ENCODE peak calls at places on chromosomes 16 and 17, in five cellular contexts. S is activated CD8-positive, alpha-beta memory T cell treated with anti-CD3 and anti-CD28 coated beads for 1 hour; E is IMR-90; F is endothelial cell; I is activated CD4-positive, CD25-positive, alpha-beta regulatory T cell. Q is an unnamed sample.

GRCh38 chr17:4519361-4519788 is 20.7 kb downstream of the SPNS2 start:
- DNase-seq in I (no peak), S (no peak), E (no peak), F (no peak), Q (no peak)

GRCh38 chr17:412211-413015 is 59.8 kb upstream of the RPH3AL start:
- DNase-seq in E (peak), S (no peak), F (peak), I (no peak), Q (no peak)

GRCh38 chr17:50149425-50150353 is 788 bp downstream of the PPP1R9B start:
- DNase-seq in S (no peak), E (peak), F (peak), I (no peak), Q (no peak)

GRCh38 chr16:4506450-4506849 is 30.3 kb downstream of the HMOX2 start:
- DNase-seq in E (peak), F (peak), I (no peak), S (no peak), Q (no peak)

GRCh38 chr16:85615014-85615851 is 2.1 kb downstream of the GSE1 start:
- DNase-seq in E (no peak), I (no peak), S (peak), F (no peak), Q (no peak)

GRCh38 chr16:15460601-15461000 is 26.2 kb downstream of the BMERB1 start:
- DNase-seq in F (no peak), I (no peak), E (no peak), S (no peak), Q (no peak)

GRCh38 chr17:14471052-14471451 is 170.2 kb downstream of the HS3ST3B1 start:
- DNase-seq in I (no peak), F (no peak), S (no peak), E (peak), Q (no peak)

GRCh38 chr16:47644661-47645060 is 183.5 kb downstream of the PHKB start:
- DNase-seq in I (no peak), F (no peak), E (peak), S (no peak), Q (no peak)

GRCh38 chr16:69935278-69935711 is 15.8 kb upstream of the CLEC18A start:
- DNase-seq in F (no peak), I (no peak), E (no peak), S (no peak), Q (no peak)

GRCh38 chr16:19874816-19875546 is 9.7 kb downstream of the GPRC5B start:
- DNase-seq in E (no peak), F (no peak), S (no peak), I (no peak), Q (no peak)

GRCh38 chr17:9212376-9213310 is 191.3 kb downstream of the NTN1 start:
- DNase-seq in I (no peak), F (no peak), S (no peak), E (no peak), Q (no peak)

GRCh38 chr17:50346313-50347086 is 574 bp downstream of the XYLT2 start:
- DNase-seq in I (peak), E (no peak), S (peak), F (peak), Q (no peak)

GRCh38 chr17:19533718-19534561 is at the start of gene SLC47A1:
- DNase-seq in I (no peak), E (no peak), F (peak), S (no peak), Q (no peak)

GRCh38 chr17:43790311-43790940 is 10.2 kb downstream of the CFAP97D1 start:
- DNase-seq in I (no peak), S (no peak), F (no peak), E (no peak), Q (no peak)

GRCh38 chr17:13793951-13794350 is 192.2 kb upstream of the HS3ST3A1 start:
- DNase-seq in F (no peak), S (no peak), I (no peak), E (no peak), Q (no peak)

GRCh38 chr16:3874242-3874641 is 6.3 kb downstream of the CREBBP start:
- DNase-seq in I (no peak), F (no peak), E (no peak), S (no peak), Q (no peak)

GRCh38 chr17:4537451-4538235 is 17.5 kb downstream of the MYBBP1A start:
- DNase-seq in E (no peak), I (no peak), S (no peak), F (no peak), Q (no peak)

GRCh38 chr17:81517339-81518112 is 4.9 kb upstream of the ACTG1 start:
- DNase-seq in S (no peak), F (no peak), E (no peak), I (no peak), Q (no peak)

GRCh38 chr17:46832945-46833839 is 14.7 kb upstream of the WNT3 start:
- DNase-seq in F (no peak), S (no peak), E (peak), I (no peak), Q (no peak)

GRCh38 chr16:67694611-67695010 is 24.5 kb downstream of the GFOD2 start:
- DNase-seq in I (no peak), E (no peak), F (no peak), S (no peak), Q (no peak)

GRCh38 chr17:60823520-60823919 is 145.9 kb downstream of the BCAS3 start:
- DNase-seq in I (no peak), F (no peak), S (no peak), E (no peak), Q (no peak)

GRCh38 chr17:81337449-81337848 is 42.3 kb upstream of the SLC38A10 start:
- DNase-seq in E (no peak), F (no peak), I (no peak), S (no peak), Q (no peak)

GRCh38 chr16:58324792-58325191 is 30.0 kb upstream of the PRSS54 start:
- DNase-seq in F (no peak), I (no peak), E (no peak), S (no peak), Q (no peak)

GRCh38 chr16:48971571-48972071 is 310.0 kb downstream of the CBLN1 start:
- DNase-seq in F (no peak), I (no peak), E (no peak), S (no peak), Q (no peak)

GRCh38 chr17:35257080-35257701 is 14.3 kb downstream of the SLFN5 start:
- DNase-seq in I (no peak), E (peak), S (no peak), F (no peak), Q (peak)

GRCh38 chr17:71921726-71922320 is 199.0 kb upstream of the SOX9 start:
- DNase-seq in F (no peak), S (no peak), I (no peak), E (no peak), Q (no peak)

GRCh38 chr17:28861393-28862203 is 6.8 kb downstream of the ERAL1 start:
- DNase-seq in S (no peak), E (no peak), I (no peak), F (no peak), Q (no peak)

GRCh38 chr17:72974605-72975232 is 117.8 kb downstream of the SLC39A11 start:
- DNase-seq in S (no peak), E (peak), I (no peak), F (no peak), Q (no peak)

GRCh38 chr17:1907818-1908698 is 78.3 kb downstream of the RPA1 start:
- DNase-seq in S (no peak), F (peak), I (no peak), E (peak), Q (no peak)

GRCh38 chr17:42660692-42661345 is 1.7 kb downstream of the TUBG2 start:
- DNase-seq in I (no peak), E (peak), F (no peak), S (no peak), Q (no peak)

GRCh38 chr17:77285594-77286390 is 145.0 kb downstream of the SEC14L1 start:
- DNase-seq in E (peak), I (no peak), S (no peak), F (no peak), Q (no peak)

Q was measured in NCI-H1417 treated with DMSO at 0.1 percent for 48 hours.